ENCODE peak calls at places on chromosomes 3 and 15, in nine cellular contexts. T is germinal center; J is NCI-H1092; G is RWPE1; Q is endothelial cell; M is CD4-positive, CD25-positive, alpha-beta regulatory T cell; B is heart right ventricle; H is stomach; A is lung microvascular endothelial cell. D is an unnamed sample.
A peak's percentile ranks its signal among the peaks of the same experiment; 100 is the strongest.

GRCh38 chr15:26971303-26972018 is 480 bp downstream of the GABRG3 start:
- DNase-seq in T (no peak), H (no peak), B (no peak), J (no peak), G (no peak), M (no peak), Q (peak; percentile 41), A (no peak), D (no peak)

GRCh38 chr3:64207289-64208086 is 17.8 kb downstream of the PRICKLE2 start:
- DNase-seq in B (no peak), M (no peak), T (no peak), H (no peak), Q (no peak), G (no peak), A (no peak), J (no peak), D (no peak)

GRCh38 chr3:62277470-62277869 is 95.9 kb downstream of the FEZF2 start:
- DNase-seq in G (no peak), M (no peak), H (no peak), B (no peak), A (no peak), Q (no peak), J (no peak), T (no peak), D (no peak)

GRCh38 chr3:62558549-62559112 is 185.3 kb upstream of the FEZF2 start:
- DNase-seq in T (peak; percentile 54), B (no peak), M (no peak), G (peak; percentile 14), Q (peak; percentile 49), J (no peak), H (no peak), A (peak; percentile 38), D (no peak)

GRCh38 chr3:138124689-138125420 is 7.3 kb downstream of the A4GNT start:
- DNase-seq in A (no peak), J (no peak), B (no peak), H (no peak), Q (no peak), G (no peak), T (no peak), M (no peak), D (no peak)

GRCh38 chr3:84987709-84988504 is 29.1 kb downstream of the CADM2 start:
- DNase-seq in M (no peak), J (no peak), T (no peak), H (no peak), G (no peak), B (no peak), Q (no peak), A (no peak), D (no peak)

GRCh38 chr3:195352895-195353488 is 82.0 kb upstream of the XXYLT1 start:
- DNase-seq in J (no peak), Q (no peak), B (no peak), M (no peak), T (no peak), H (no peak), A (no peak), G (peak; percentile 64), D (peak; percentile 18)

GRCh38 chr15:58632789-58633188 is 116.7 kb downstream of the ADAM10 start:
- DNase-seq in A (no peak), M (no peak), G (no peak), H (no peak), B (no peak), Q (no peak), T (no peak), J (no peak), D (no peak)

GRCh38 chr3:54408328-54408727 is 286.0 kb downstream of the CACNA2D3 start:
- DNase-seq in T (no peak), B (no peak), Q (no peak), M (no peak), G (no peak), H (no peak), A (no peak), J (no peak), D (no peak)

GRCh38 chr15:53193149-53193548 is 403.0 kb upstream of the ONECUT1 start:
- DNase-seq in M (no peak), A (peak; percentile 20), G (peak; percentile 14), B (no peak), H (no peak), T (no peak), J (no peak), Q (peak; percentile 16), D (no peak)

GRCh38 chr3:49172616-49173041 is 1.2 kb downstream of the KLHDC8B start:
- DNase-seq in J (no peak), T (no peak), H (no peak), A (no peak), B (peak; percentile 24), G (no peak), M (no peak), Q (no peak), D (no peak)

GRCh38 chr3:43997788-43998373 is 243.8 kb upstream of the TOPAZ1 start:
- DNase-seq in Q (peak; percentile 30), J (no peak), G (no peak), B (no peak), H (no peak), T (peak; percentile 51), M (no peak), A (no peak), D (no peak)

GRCh38 chr3:76685858-76686257 is 354.0 kb upstream of the ROBO2 start:
- DNase-seq in J (no peak), A (no peak), M (no peak), H (no peak), T (no peak), Q (no peak), B (no peak), G (no peak), D (no peak)

GRCh38 chr15:99537344-99537743 is 28.4 kb upstream of the MEF2A start:
- DNase-seq in A (no peak), M (no peak), H (no peak), T (no peak), J (no peak), G (no peak), Q (no peak), B (peak; percentile 23), D (no peak)

GRCh38 chr15:85380860-85381535 is 595 bp downstream of the AKAP13 start:
- DNase-seq in M (peak; percentile 62), J (no peak), T (peak; percentile 56), Q (no peak), G (peak; percentile 39), B (peak; percentile 62), A (peak; percentile 51), H (peak; percentile 50), D (no peak)

GRCh38 chr3:124786491-124787241 is 56.4 kb downstream of the UMPS start:
- DNase-seq in Q (no peak), H (no peak), G (peak; percentile 24), A (peak; percentile 53), M (no peak), J (no peak), B (no peak), T (no peak), D (no peak)

GRCh38 chr3:197024881-197025735 is 4.5 kb downstream of the MELTF start:
- DNase-seq in T (no peak), G (no peak), B (no peak), A (no peak), M (no peak), Q (no peak), J (no peak), H (no peak), D (no peak)

GRCh38 chr3:122615303-122615702 is 37.9 kb downstream of the PARP15 start:
- DNase-seq in T (no peak), G (no peak), H (no peak), A (no peak), J (no peak), Q (no peak), B (no peak), M (no peak), D (no peak)

GRCh38 chr3:177673105-177673804 is 476.0 kb upstream of the TBL1XR1 start:
- DNase-seq in M (no peak), T (no peak), J (no peak), A (peak; percentile 80), G (no peak), H (no peak), Q (no peak), B (no peak), D (peak; percentile 12)

GRCh38 chr15:40953713-40954074 is 423 bp downstream of the CHAC1 start:
- DNase-seq in B (no peak), H (no peak), J (no peak), M (no peak), T (no peak), A (no peak), Q (no peak), G (no peak), D (no peak)

GRCh38 chr3:159486580-159486979 is 502.1 kb upstream of the IL12A start:
- DNase-seq in M (no peak), G (no peak), T (no peak), A (peak; percentile 23), J (no peak), B (no peak), H (no peak), Q (peak; percentile 12), D (no peak)

GRCh38 chr15:88920186-88920891 is 7.2 kb upstream of the MFGE8 start:
- DNase-seq in A (peak; percentile 34), Q (no peak), J (no peak), M (no peak), H (no peak), B (no peak), T (no peak), G (no peak), D (no peak)

GRCh38 chr15:95304874-95305271 is 1025.6 kb upstream of the NR2F2 start:
- DNase-seq in M (no peak), A (no peak), G (no peak), B (no peak), H (no peak), Q (no peak), J (no peak), T (no peak), D (no peak)

GRCh38 chr3:174931473-174931872 is 72.3 kb downstream of the NAALADL2 start:
- DNase-seq in J (no peak), Q (no peak), M (no peak), A (no peak), H (no peak), G (no peak), T (no peak), B (no peak), D (no peak)

GRCh38 chr3:190378240-190378891 is 9.6 kb upstream of the CLDN16 start:
- DNase-seq in G (peak; percentile 59), J (no peak), A (no peak), H (no peak), B (no peak), T (no peak), M (no peak), Q (no peak), D (peak; percentile 98)

GRCh38 chr15:74201656-74202420 is 749 bp downstream of the STRA6 start:
- DNase-seq in G (peak; percentile 69), A (no peak), Q (no peak), H (no peak), J (no peak), T (no peak), B (no peak), M (no peak), D (peak; percentile 60)

GRCh38 chr3:187274315-187274976 is 17.1 kb downstream of the MASP1 start:
- DNase-seq in A (no peak), G (no peak), B (no peak), T (no peak), J (no peak), Q (no peak), H (no peak), M (no peak), D (no peak)

GRCh38 chr3:123143669-123144411 is 57.9 kb upstream of the SEC22A start:
- DNase-seq in G (no peak), T (no peak), H (no peak), M (no peak), Q (no peak), A (no peak), B (no peak), J (no peak), D (no peak)

GRCh38 chr3:11556234-11556633 is 87.5 kb downstream of the VGLL4 start:
- DNase-seq in Q (no peak), A (peak; percentile 40), H (no peak), M (no peak), J (no peak), T (no peak), B (no peak), G (no peak), D (no peak)

GRCh38 chr3:12553921-12554391 is 2.9 kb upstream of the MKRN2 start:
- DNase-seq in M (peak; percentile 6), B (peak; percentile 32), Q (no peak), J (peak; percentile 63), H (no peak), A (peak; percentile 50), T (no peak), G (no peak), D (no peak)